ENCODE peak calls at places on chromosome 14, in eight cellular contexts. G is midbrain; P is stimulated activated CD4-positive, alpha-beta T cell treated with anti-CD3 and anti-CD28 coated beads, Interleukin-12 subunit alpha, Interleukin-12 subunit beta, amount 100 ng/mL, for 24 hours; L is mucosa of descending colon; I is GM06990; C is memory B cell; T is activated T-cell treated with anti-CD3 and anti-CD28 coated beads for 24 hours; Y is HFF-Myc. E is an unnamed sample.

GRCh38 chr14:66240112-66240511 is 246.1 kb upstream of the CCDC196 start:
- DNase-seq in G (no peak), P (no peak), L (no peak), I (no peak), C (no peak), T (no peak), Y (no peak), E (no peak)

GRCh38 chr14:89907655-89908054 is 46.9 kb downstream of the EFCAB11 start:
- DNase-seq in G (no peak), P (no peak), L (no peak), I (no peak), C (no peak), T (no peak), Y (no peak), E (no peak)

GRCh38 chr14:50260511-50260910 is 29.1 kb upstream of the SOS2 start:
- DNase-seq in G (peak; percentile 5), P (no peak), L (peak; percentile 16), I (no peak), C (peak; percentile 17), T (no peak), Y (peak; percentile 26), E (peak; percentile 21)

GRCh38 chr14:72970058-72970630 is 43.9 kb downstream of the DCAF4 start:
- DNase-seq in G (no peak), P (no peak), L (no peak), I (no peak), C (no peak), T (no peak), Y (no peak), E (no peak)

GRCh38 chr14:103552011-103552797 is 10.3 kb downstream of the BAG5 start:
- DNase-seq in G (no peak), P (no peak), L (no peak), I (no peak), C (no peak), T (no peak), Y (no peak), E (no peak)

GRCh38 chr14:61841145-61841544 is 78.9 kb downstream of the SNAPC1 start:
- DNase-seq in G (no peak), P (no peak), L (no peak), I (no peak), C (no peak), T (no peak), Y (peak; percentile 1), E (no peak)

GRCh38 chr14:67673451-67673850 is 981 bp downstream of the VTI1B start:
- DNase-seq in G (no peak), P (no peak), L (no peak), I (no peak), C (no peak), T (no peak), Y (no peak), E (no peak)

GRCh38 chr14:73725116-73726024 is 11.2 kb upstream of the PNMA1 start:
- DNase-seq in G (no peak), P (no peak), L (no peak), I (no peak), C (no peak), T (no peak), Y (no peak), E (no peak)

GRCh38 chr14:33800735-33801163 is 150.1 kb downstream of the EGLN3 start:
- DNase-seq in G (no peak), P (no peak), L (no peak), I (no peak), C (no peak), T (no peak), Y (no peak), E (no peak)

GRCh38 chr14:64421166-64421565 is 33.0 kb downstream of the MTHFD1 start:
- DNase-seq in G (no peak), P (no peak), L (no peak), I (no peak), C (no peak), T (no peak), Y (peak; percentile 50), E (no peak)

GRCh38 chr14:64673748-64674147 is 30.5 kb upstream of the PLEKHG3 start:
- DNase-seq in G (no peak), P (no peak), L (no peak), I (peak; percentile 47), C (no peak), T (no peak), Y (no peak), E (no peak)

E was measured in naive B cell.